ENCODE peak calls at places on chromosomes 13 and 19, in four cellular contexts. L is T-helper 9 cell, W is HEK293T, K is H9. D is an unnamed sample.

GRCh38 chr13:112671359-112671758 is 18.5 kb upstream of the ATP11A start:
- DNase-seq in W (no peak), K (no peak), L (no peak), D (no peak)

GRCh38 chr19:14383898-14384669 is 2.8 kb downstream of the ADGRE5 start:
- DNase-seq in K (no peak), W (no peak), L (peak; percentile 61), D (peak; percentile 46)

GRCh38 chr13:48679941-48680630 is 26.4 kb downstream of the CYSLTR2 start:
- DNase-seq in K (no peak), W (no peak), L (no peak), D (no peak)

GRCh38 chr13:51902776-51903175 is 41.0 kb downstream of the CCDC70 start:
- DNase-seq in L (no peak), W (no peak), K (no peak), D (no peak)

GRCh38 chr19:10503002-10503789 is at the start of gene KEAP1:
- DNase-seq in W (peak; percentile 33), K (peak; percentile 55), L (no peak), D (peak; percentile 89)

GRCh38 chr19:34145741-34146202 is 26.5 kb upstream of the LSM14A start:
- DNase-seq in L (peak; percentile 36), W (peak; percentile 72), K (peak; percentile 59), D (peak; percentile 71)

GRCh38 chr13:41709511-41709910 is 251.4 kb downstream of the VWA8 start:
- DNase-seq in K (no peak), L (no peak), W (no peak), D (no peak)

GRCh38 chr13:88541993-88542392 is 870.8 kb downstream of the SLITRK5 start:
- DNase-seq in K (no peak), W (no peak), L (no peak), D (no peak)

GRCh38 chr13:32911506-32911905 is 104.7 kb upstream of the KL start:
- DNase-seq in W (peak; percentile 37), L (no peak), K (peak; percentile 70), D (peak; percentile 66)

GRCh38 chr19:1445185-1445931 is 4.6 kb upstream of the APC2 start:
- DNase-seq in W (peak; percentile 81), K (peak; percentile 75), L (peak; percentile 71), D (peak; percentile 98)

GRCh38 chr19:13015361-13016231 is 20.3 kb downstream of the NFIX start:
- DNase-seq in L (no peak), K (peak; percentile 69), W (no peak), D (peak; percentile 84)

GRCh38 chr13:49448753-49449152 is 4.7 kb downstream of the SETDB2 start:
- DNase-seq in W (no peak), K (no peak), L (no peak), D (no peak)

GRCh38 chr13:51542358-51542972 is 41.8 kb upstream of the WDFY2 start:
- DNase-seq in L (no peak), K (no peak), W (peak; percentile 44), D (peak; percentile 8)

GRCh38 chr13:31089649-31090048 is 72.1 kb downstream of the HSPH1 start:
- DNase-seq in K (no peak), W (no peak), L (no peak), D (no peak)

GRCh38 chr19:18807861-18808331 is 16.8 kb upstream of the COMP start:
- DNase-seq in L (no peak), K (no peak), W (no peak), D (peak; percentile 27)

GRCh38 chr13:102045713-102046112 is 356.1 kb downstream of the FGF14 start:
- DNase-seq in W (no peak), L (no peak), K (no peak), D (no peak)